ENCODE peak calls at places on chromosomes 1 and 21, in seven cellular contexts. Y, X, T, N, C, I and S are unnamed samples. For H3K4me1 and H3K27me3, the result is how much of the 10 kb centered on the place peaks cover.

GRCh38 chr1:173409613-173410012 is 67.5 kb upstream of the PRDX6 start:
- DNase-seq in Y (no peak), X (peak), T (peak), N (no peak), C (no peak), I (no peak), S (no peak)

GRCh38 chr1:230550428-230550827 is 91.9 kb upstream of the COG2 start:
- DNase-seq in Y (no peak), X (peak), T (no peak), N (no peak), C (no peak), I (no peak), S (peak)

GRCh38 chr1:185636848-185637247 is 97.3 kb upstream of the HMCN1 start:
- DNase-seq in Y (no peak), X (peak), T (no peak), N (no peak), C (no peak), I (no peak), S (peak)

GRCh38 chr1:161082996-161083742 is 6.2 kb downstream of the NECTIN4 start:
- DNase-seq in Y (peak), X (peak), T (peak), N (peak), C (peak), I (peak), S (peak)

GRCh38 chr1:43858324-43858723 is 75.3 kb upstream of the ARTN start:
- DNase-seq in Y (no peak), X (peak), T (peak), N (peak), C (peak), I (peak), S (peak)

GRCh38 chr1:246954126-246954525 is 22.4 kb upstream of the AHCTF1 start:
- DNase-seq in Y (no peak), X (no peak), T (peak), N (no peak), C (no peak), I (no peak), S (no peak)

GRCh38 chr1:17844146-17844826 is 89.2 kb downstream of the ACTL8 start:
- DNase-seq in Y (no peak), X (no peak), T (no peak), N (no peak), C (no peak), I (no peak), S (no peak)

GRCh38 chr21:45985471-45986315 is 4.1 kb downstream of the COL6A1 start:
- DNase-seq in Y (no peak), X (no peak), T (peak), N (peak), C (no peak), I (no peak), S (no peak)

GRCh38 chr21:44299085-44299457 is 782 bp upstream of the PFKL start:
- DNase-seq in Y (no peak), X (no peak), T (no peak), N (no peak), C (no peak), I (no peak), S (peak)

DNA sequence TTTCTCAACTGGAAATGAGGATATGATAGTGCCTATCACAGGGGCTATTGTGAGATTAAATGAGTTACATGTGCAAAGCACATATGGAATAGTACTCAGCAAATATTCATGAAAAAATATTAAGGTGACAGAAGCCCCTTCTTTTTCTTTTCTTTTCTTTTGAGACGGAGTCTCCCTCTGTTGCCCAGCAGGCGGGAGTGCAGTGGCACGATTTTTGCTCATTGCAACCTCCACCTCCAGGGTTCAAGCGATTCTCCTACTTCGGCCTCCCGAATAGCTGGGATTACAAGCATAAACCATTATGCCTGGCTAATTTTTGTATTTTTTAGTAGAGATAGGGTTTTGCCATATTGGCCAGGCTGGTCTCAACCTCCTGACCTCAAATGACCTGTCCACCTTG is 139.4 kb downstream of the HIVEP3 start:
- DNase-seq in Y (peak), X (no peak), T (no peak), N (no peak), C (no peak), I (no peak), S (no peak)
- TF ChIP-seq CTCF in Y (no peak), X (no peak), T (no peak), N (peak), C (no peak), I (no peak), S (peak)

GRCh38 chr1:201108614-201109013 is 3.6 kb downstream of the CACNA1S start:
- DNase-seq in Y (no peak), X (no peak), T (no peak), N (peak), C (no peak), I (no peak), S (no peak)
- H3K4me1 ChIP-seq in Y (under half), X (under half), T (under half), N (half or more), C (under half), I (under half), S (under half)

DNA sequence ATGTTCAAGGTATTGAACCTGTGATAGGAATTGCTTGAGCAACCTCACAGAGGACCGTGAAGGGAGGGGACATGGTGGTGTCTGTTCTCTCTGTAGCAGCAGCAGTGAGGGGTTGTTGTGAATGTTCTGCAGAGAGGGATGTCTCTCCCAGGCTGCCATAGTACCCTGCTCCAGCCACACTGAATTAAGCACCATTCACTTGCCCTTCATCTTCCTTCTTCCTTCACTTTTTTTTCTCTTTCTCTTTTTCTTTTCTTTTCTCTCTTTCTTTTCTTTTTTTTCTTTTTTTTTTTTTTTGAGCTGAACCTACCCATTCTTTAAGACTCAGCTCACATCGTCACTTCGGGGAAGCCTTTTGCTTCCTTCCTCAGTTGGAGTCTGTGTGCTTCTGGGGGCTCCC is 89.5 kb downstream of the CNIH3 start:
- DNase-seq in Y (no peak), X (no peak), T (no peak), N (no peak), C (no peak), I (no peak), S (no peak)
- H3K27me3 ChIP-seq in Y (under half), X (under half), T (under half), N (under half), C (under half), I (under half), S (under half)

DNA sequence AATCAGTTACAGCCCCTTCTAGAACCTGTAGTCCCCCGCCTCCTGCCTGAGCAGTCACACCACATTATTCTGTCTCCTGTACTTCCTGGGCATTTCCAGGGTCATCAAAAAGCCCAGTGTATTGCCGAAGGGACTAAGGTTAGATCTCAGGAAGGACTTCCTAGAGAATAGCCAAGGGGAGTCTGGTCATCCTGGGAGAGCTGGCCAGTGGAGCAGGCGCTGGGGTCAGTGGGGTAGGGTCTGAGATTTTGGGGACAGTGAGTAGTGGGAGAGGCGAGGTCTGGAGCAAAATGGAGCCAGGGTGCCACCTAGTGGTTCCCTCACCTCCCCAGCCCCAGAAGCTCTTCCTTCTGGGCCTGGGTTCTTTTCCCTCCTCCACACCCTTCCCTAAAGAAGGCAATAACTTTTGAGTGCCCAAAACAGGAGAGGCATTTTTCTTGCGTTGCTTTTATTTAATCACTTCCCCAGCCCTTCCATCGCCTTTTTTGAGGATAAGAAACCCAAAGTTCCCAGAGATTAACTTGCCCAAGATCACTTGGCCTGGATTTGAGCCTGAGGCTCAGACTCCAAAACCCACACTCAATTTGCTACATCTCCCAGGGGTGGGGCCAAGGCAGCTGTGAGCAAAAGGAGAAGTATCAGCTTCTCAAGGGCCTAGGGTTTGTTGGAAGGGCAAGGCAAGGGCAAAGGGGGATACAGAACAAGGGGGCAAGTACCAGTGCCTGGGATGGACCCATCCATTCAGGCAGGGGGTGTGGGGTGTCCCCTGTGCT is 7.3 kb upstream of the PMVK start:
- DNase-seq in Y (no peak), X (no peak), T (no peak), N (peak), C (no peak), I (peak), S (no peak)
- TF ChIP-seq CTCF in Y (peak), X (peak), T (peak), N (peak), C (peak), I (peak), S (peak)

GRCh38 chr1:8419861-8420260 is 101.9 kb downstream of the SLC45A1 start:
- DNase-seq in Y (no peak), X (no peak), T (no peak), N (no peak), C (no peak), I (no peak), S (no peak)

GRCh38 chr1:8416857-8417256 is 98.9 kb downstream of the SLC45A1 start:
- DNase-seq in Y (no peak), X (no peak), T (no peak), N (no peak), C (no peak), I (no peak), S (no peak)

GRCh38 chr1:8417625-8418024 is 99.7 kb downstream of the SLC45A1 start:
- DNase-seq in Y (no peak), X (no peak), T (no peak), N (no peak), C (no peak), I (no peak), S (no peak)

GRCh38 chr1:8419172-8419571 is 101.3 kb downstream of the SLC45A1 start:
- DNase-seq in Y (no peak), X (no peak), T (no peak), N (no peak), C (no peak), I (no peak), S (no peak)

GRCh38 chr1:8418301-8418700 is 100.4 kb downstream of the SLC45A1 start:
- DNase-seq in Y (no peak), X (no peak), T (no peak), N (peak), C (no peak), I (no peak), S (no peak)
- H3K4me1 ChIP-seq in Y (under half), X (under half), T (half or more), N (half or more), C (under half), I (under half), S (under half)

DNA sequence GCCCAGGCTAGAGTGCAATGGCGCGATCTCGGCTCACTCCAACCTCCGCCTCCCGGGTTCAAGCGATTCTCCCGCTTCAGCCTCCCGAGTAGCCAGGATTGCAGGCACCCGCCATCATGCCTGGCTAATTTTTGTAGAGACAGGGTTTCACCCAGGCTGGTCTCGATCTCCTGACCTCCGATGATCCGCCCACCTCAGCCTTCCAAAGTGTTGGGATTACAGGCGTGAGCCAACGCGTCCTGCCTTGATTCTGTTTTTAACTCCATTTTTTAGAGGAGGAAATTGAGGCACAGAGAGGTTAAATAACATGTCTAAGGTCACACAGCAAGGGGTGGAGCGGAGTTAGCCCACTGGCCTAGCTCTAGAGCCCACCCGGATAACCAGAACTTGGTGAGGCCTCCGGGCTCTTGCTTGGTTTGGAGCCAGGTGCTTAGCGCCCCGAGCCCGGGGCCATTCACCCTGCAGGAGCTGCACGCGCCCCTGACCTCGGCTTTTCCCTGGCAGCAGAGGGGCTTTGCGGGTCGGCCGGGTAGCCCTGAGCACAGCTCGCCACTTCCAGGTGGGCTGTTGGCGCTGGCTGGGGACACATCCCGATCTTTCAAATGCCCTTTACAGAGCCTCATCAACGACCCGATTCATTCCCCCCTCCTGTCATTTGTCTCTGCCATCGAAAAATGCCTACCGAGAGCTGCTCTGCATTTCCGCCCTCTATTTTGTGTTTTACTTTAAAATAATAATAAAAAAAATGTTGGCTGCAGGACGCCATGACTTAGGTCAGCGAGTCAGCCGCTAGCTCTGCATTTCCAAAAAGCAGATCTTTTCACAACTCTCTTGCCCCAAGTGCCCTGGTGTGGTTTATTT is 11.2 kb downstream of the SIM2 start:
- DNase-seq in Y (peak), X (no peak), T (no peak), N (no peak), C (no peak), I (no peak), S (no peak)
- H3K27me3 ChIP-seq in Y (half or more), X (half or more), T (half or more), N (half or more), C (under half), I (half or more), S (half or more)

DNA sequence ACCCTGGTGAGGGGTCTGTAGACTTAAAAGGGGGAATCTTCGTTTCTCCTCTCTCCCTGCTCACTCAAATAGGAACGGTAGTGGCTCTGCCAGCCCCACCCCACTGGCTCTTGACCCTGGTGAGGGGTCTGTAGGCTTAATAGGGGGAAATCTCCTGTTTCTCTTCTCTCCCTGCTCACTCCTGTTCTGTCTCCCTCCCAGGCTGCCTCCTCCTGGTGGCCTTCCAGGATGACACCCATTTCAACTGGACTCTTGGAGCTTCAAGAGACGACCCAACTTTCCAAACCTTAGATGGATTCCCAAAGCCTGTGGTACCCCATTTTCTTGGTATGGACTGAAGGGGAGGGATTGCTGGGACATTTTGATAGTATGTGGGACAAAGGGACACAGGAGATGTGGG is 1.4 kb upstream of the EPHB2 start:
- DNase-seq in Y (no peak), X (no peak), T (no peak), N (no peak), C (no peak), I (no peak), S (no peak)
- TF ChIP-seq CTCF in Y (no peak), X (peak), T (no peak), N (no peak), C (no peak), I (peak), S (peak)

GRCh38 chr21:36753556-36753955 is 54.6 kb downstream of the SIM2 start:
- DNase-seq in Y (no peak), X (peak), T (no peak), N (no peak), C (no peak), I (no peak), S (peak)

GRCh38 chr21:36751383-36751782 is 52.5 kb downstream of the SIM2 start:
- DNase-seq in Y (no peak), X (no peak), T (no peak), N (no peak), C (no peak), I (no peak), S (no peak)

GRCh38 chr21:36749935-36750578 is 51.1 kb downstream of the SIM2 start:
- DNase-seq in Y (no peak), X (no peak), T (no peak), N (no peak), C (no peak), I (peak), S (no peak)

GRCh38 chr21:36747815-36748381 is 49.0 kb downstream of the SIM2 start:
- DNase-seq in Y (no peak), X (no peak), T (no peak), N (peak), C (no peak), I (peak), S (no peak)

DNA sequence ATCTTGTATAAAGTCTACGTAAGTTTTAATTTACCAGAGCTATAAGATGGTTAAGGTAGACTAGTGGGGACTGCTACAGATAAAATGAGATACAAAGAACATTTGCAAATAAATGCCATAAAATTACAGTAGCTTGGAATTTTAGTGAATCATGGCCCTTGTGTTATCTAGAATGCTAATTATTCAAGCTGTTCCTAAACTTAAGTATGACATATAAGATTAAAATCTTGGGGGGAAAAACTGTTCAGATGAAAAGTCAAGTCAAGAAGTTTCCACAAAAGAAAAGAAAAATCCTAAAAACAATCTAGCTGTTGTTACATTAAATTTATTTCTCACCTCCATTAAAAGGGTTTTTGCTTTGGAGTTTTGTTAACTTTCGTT is 51.7 kb downstream of the SIM2 start:
- DNase-seq in Y (no peak), X (no peak), T (no peak), N (no peak), C (no peak), I (no peak), S (no peak)
- H3K4me1 ChIP-seq in Y (under half), X (under half), T (under half), N (under half), C (under half), I (under half), S (under half)

GRCh38 chr1:47894718-47895393 is 102.3 kb downstream of the TRABD2B start:
- DNase-seq in Y (no peak), X (peak), T (peak), N (no peak), C (no peak), I (peak), S (peak)

GRCh38 chr1:47890779-47891178 is 106.4 kb downstream of the TRABD2B start:
- DNase-seq in Y (no peak), X (no peak), T (no peak), N (no peak), C (no peak), I (no peak), S (no peak)

GRCh38 chr1:47898156-47898825 is 98.9 kb downstream of the TRABD2B start:
- DNase-seq in Y (no peak), X (no peak), T (no peak), N (no peak), C (no peak), I (no peak), S (no peak)

GRCh38 chr1:47893412-47893811 is 103.8 kb downstream of the TRABD2B start:
- DNase-seq in Y (no peak), X (no peak), T (no peak), N (no peak), C (no peak), I (no peak), S (no peak)

DNA sequence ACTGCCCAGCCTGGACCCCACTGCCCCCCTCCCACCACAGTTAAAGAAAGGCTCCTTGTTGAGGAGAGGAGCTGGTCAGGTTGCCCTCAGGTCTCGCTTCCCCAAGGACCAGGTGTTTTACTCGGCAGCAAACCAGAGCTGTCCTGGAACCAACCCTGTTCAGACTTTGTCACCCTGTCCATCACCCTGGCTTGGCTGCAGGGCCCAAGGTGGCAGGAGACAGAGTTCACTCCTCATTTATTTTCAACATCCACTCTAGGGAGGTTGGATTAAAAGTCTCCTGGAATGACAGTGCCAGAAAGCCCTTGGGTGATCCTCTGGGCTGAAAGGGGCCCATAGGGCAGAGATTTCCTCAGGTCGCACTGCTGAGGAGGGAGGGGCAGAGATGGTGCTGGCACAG is 101.7 kb downstream of the TRABD2B start:
- DNase-seq in Y (no peak), X (no peak), T (no peak), N (no peak), C (no peak), I (no peak), S (no peak)
- H3K27me3 ChIP-seq in Y (under half), X (under half), T (under half), N (under half), C (under half), I (under half), S (under half)